ENCODE peak calls at places on chromosomes 13 and 19, in four cellular contexts. One of them, this sample, is unnamed.

GRCh38 chr19:28631931-28632330 is 581.0 kb downstream of the UQCRFS1 start:
- DNase-seq in Peyer's patch: no peak
- DNase-seq in upper lobe of left lung: no peak
- DNase-seq in PC-3: no peak
- DNase-seq in this sample: no peak

GRCh38 chr19:52138614-52139290 is 986 bp downstream of the ZNF616 start:
- DNase-seq in Peyer's patch: peak; percentile 50
- DNase-seq in PC-3: peak; percentile 29
- DNase-seq in upper lobe of left lung: peak; percentile 28
- DNase-seq in this sample: peak; percentile 15

GRCh38 chr19:8209111-8209964 is at the start of gene CERS4:
- DNase-seq in PC-3: peak; percentile 52
- DNase-seq in upper lobe of left lung: peak; percentile 74
- DNase-seq in Peyer's patch: peak; percentile 75
- DNase-seq in this sample: peak; percentile 38

GRCh38 chr13:39506559-39507390 is 96.2 kb downstream of the LHFPL6 start:
- DNase-seq in upper lobe of left lung: no peak
- DNase-seq in Peyer's patch: no peak
- DNase-seq in PC-3: peak; percentile 29
- DNase-seq in this sample: peak; percentile 55

GRCh38 chr19:15479391-15480345 is at the start of gene PGLYRP2:
- DNase-seq in upper lobe of left lung: peak; percentile 78
- DNase-seq in Peyer's patch: no peak
- DNase-seq in PC-3: peak; percentile 48
- DNase-seq in this sample: no peak

GRCh38 chr13:30725331-30726085 is 9.8 kb upstream of the ALOX5AP start:
- DNase-seq in upper lobe of left lung: no peak
- DNase-seq in Peyer's patch: no peak
- DNase-seq in PC-3: no peak
- DNase-seq in this sample: no peak

GRCh38 chr13:107223867-107224266 is 655.9 kb upstream of the ARGLU1 start:
- DNase-seq in upper lobe of left lung: no peak
- DNase-seq in PC-3: no peak
- DNase-seq in Peyer's patch: no peak
- DNase-seq in this sample: no peak

GRCh38 chr19:709965-710714 is 1.4 kb downstream of the PALM start:
- DNase-seq in Peyer's patch: no peak
- DNase-seq in PC-3: no peak
- DNase-seq in upper lobe of left lung: no peak
- DNase-seq in this sample: no peak

GRCh38 chr19:56120371-56121179 is 520 bp downstream of the ZNF787 start:
- DNase-seq in Peyer's patch: peak; percentile 93
- DNase-seq in PC-3: peak; percentile 72
- DNase-seq in upper lobe of left lung: peak; percentile 79
- DNase-seq in this sample: peak; percentile 78

GRCh38 chr19:16067205-16067938 is 8.9 kb upstream of the TPM4 start:
- DNase-seq in upper lobe of left lung: peak; percentile 82
- DNase-seq in Peyer's patch: peak; percentile 70
- DNase-seq in PC-3: peak; percentile 81
- DNase-seq in this sample: peak; percentile 85

GRCh38 chr19:46886546-46887239 is 25.9 kb downstream of the ARHGAP35 start:
- DNase-seq in PC-3: peak; percentile 40
- DNase-seq in upper lobe of left lung: no peak
- DNase-seq in Peyer's patch: no peak
- DNase-seq in this sample: no peak

GRCh38 chr13:80312012-80312704 is 28.8 kb downstream of the SPRY2 start:
- DNase-seq in upper lobe of left lung: no peak
- DNase-seq in Peyer's patch: no peak
- DNase-seq in PC-3: no peak
- DNase-seq in this sample: no peak

GRCh38 chr19:55116232-55117062 is 990 bp downstream of the PPP1R12C start:
- DNase-seq in PC-3: peak; percentile 56
- DNase-seq in upper lobe of left lung: peak; percentile 78
- DNase-seq in Peyer's patch: peak; percentile 64
- DNase-seq in this sample: peak; percentile 74

GRCh38 chr13:101492251-101492910 is 39.9 kb downstream of the ITGBL1 start:
- DNase-seq in PC-3: no peak
- DNase-seq in upper lobe of left lung: no peak
- DNase-seq in Peyer's patch: no peak
- DNase-seq in this sample: peak; percentile 24

GRCh38 chr19:5932146-5932545 is 18.1 kb downstream of the CAPS start:
- DNase-seq in upper lobe of left lung: no peak
- DNase-seq in PC-3: no peak
- DNase-seq in Peyer's patch: no peak
- DNase-seq in this sample: no peak

GRCh38 chr13:37058801-37059135 is 720 bp downstream of the SUPT20H start:
- DNase-seq in PC-3: no peak
- DNase-seq in Peyer's patch: no peak
- DNase-seq in upper lobe of left lung: no peak
- DNase-seq in this sample: peak; percentile 43

GRCh38 chr19:12913011-12913561 is 6.0 kb downstream of the SYCE2 start:
- DNase-seq in upper lobe of left lung: peak; percentile 71
- DNase-seq in PC-3: peak; percentile 44
- DNase-seq in Peyer's patch: no peak
- DNase-seq in this sample: peak; percentile 75

GRCh38 chr19:9945319-9945966 is 9.1 kb upstream of the OLFM2 start:
- DNase-seq in Peyer's patch: peak; percentile 55
- DNase-seq in PC-3: peak; percentile 87
- DNase-seq in upper lobe of left lung: peak; percentile 27
- DNase-seq in this sample: peak; percentile 92

GRCh38 chr13:84025828-84026227 is 143.6 kb upstream of the SLITRK1 start:
- DNase-seq in upper lobe of left lung: no peak
- DNase-seq in PC-3: no peak
- DNase-seq in Peyer's patch: no peak
- DNase-seq in this sample: no peak

GRCh38 chr13:80084086-80084676 is 256.7 kb downstream of the SPRY2 start:
- DNase-seq in upper lobe of left lung: no peak
- DNase-seq in Peyer's patch: no peak
- DNase-seq in PC-3: peak; percentile 64
- DNase-seq in this sample: peak; percentile 95

GRCh38 chr19:46732966-46733692 is 12.7 kb upstream of the FKRP start:
- DNase-seq in Peyer's patch: peak; percentile 37
- DNase-seq in PC-3: peak; percentile 67
- DNase-seq in upper lobe of left lung: peak; percentile 80
- DNase-seq in this sample: peak; percentile 86

GRCh38 chr13:68988176-68988575 is 1119.5 kb upstream of the ATXN8OS start:
- DNase-seq in Peyer's patch: no peak
- DNase-seq in upper lobe of left lung: no peak
- DNase-seq in PC-3: no peak
- DNase-seq in this sample: no peak

GRCh38 chr13:112333756-112334543 is 42.2 kb upstream of the SPACA7 start:
- DNase-seq in Peyer's patch: no peak
- DNase-seq in upper lobe of left lung: no peak
- DNase-seq in PC-3: peak; percentile 45
- DNase-seq in this sample: no peak

GRCh38 chr13:41098761-41099160 is 33.8 kb downstream of the KBTBD6 start:
- DNase-seq in upper lobe of left lung: no peak
- DNase-seq in PC-3: no peak
- DNase-seq in Peyer's patch: no peak
- DNase-seq in this sample: no peak

GRCh38 chr13:46172531-46172991 is 9.4 kb downstream of the LCP1 start:
- DNase-seq in upper lobe of left lung: peak; percentile 41
- DNase-seq in Peyer's patch: no peak
- DNase-seq in PC-3: no peak
- DNase-seq in this sample: no peak

GRCh38 chr13:23724196-23724970 is 154.2 kb downstream of the TNFRSF19 start:
- DNase-seq in PC-3: peak; percentile 49
- DNase-seq in Peyer's patch: no peak
- DNase-seq in upper lobe of left lung: no peak
- DNase-seq in this sample: no peak

GRCh38 chr19:46451352-46451751 is 20.0 kb downstream of the PNMA8A start:
- DNase-seq in Peyer's patch: no peak
- DNase-seq in PC-3: no peak
- DNase-seq in upper lobe of left lung: no peak
- DNase-seq in this sample: no peak

GRCh38 chr19:29378126-29378525 is 147.7 kb upstream of the VSTM2B start:
- DNase-seq in PC-3: no peak
- DNase-seq in Peyer's patch: peak; percentile 8
- DNase-seq in upper lobe of left lung: peak; percentile 2
- DNase-seq in this sample: no peak

GRCh38 chr19:10269333-10270179 is 1.4 kb upstream of the ICAM1 start:
- DNase-seq in upper lobe of left lung: peak; percentile 93
- DNase-seq in Peyer's patch: peak; percentile 88
- DNase-seq in PC-3: peak; percentile 88
- DNase-seq in this sample: peak; percentile 89

GRCh38 chr13:113075711-113076110 is 29.9 kb upstream of the F7 start:
- DNase-seq in PC-3: no peak
- DNase-seq in Peyer's patch: no peak
- DNase-seq in upper lobe of left lung: no peak
- DNase-seq in this sample: no peak

GRCh38 chr19:46080561-46080960 is 39.8 kb upstream of the IGFL4 start:
- DNase-seq in Peyer's patch: no peak
- DNase-seq in upper lobe of left lung: no peak
- DNase-seq in PC-3: peak; percentile 50
- DNase-seq in this sample: peak; percentile 99

GRCh38 chr13:111508164-111508870 is 187.9 kb downstream of the TEX29 start:
- DNase-seq in Peyer's patch: no peak
- DNase-seq in upper lobe of left lung: no peak
- DNase-seq in PC-3: no peak
- DNase-seq in this sample: no peak

GRCh38 chr19:1455336-1456120 is 5.6 kb downstream of the APC2 start:
- DNase-seq in Peyer's patch: peak; percentile 92
- DNase-seq in PC-3: peak; percentile 85
- DNase-seq in upper lobe of left lung: peak; percentile 37
- DNase-seq in this sample: peak; percentile 47

GRCh38 chr19:10339380-10339960 is at the start of gene ICAM3:
- DNase-seq in Peyer's patch: no peak
- DNase-seq in PC-3: no peak
- DNase-seq in upper lobe of left lung: peak; percentile 77
- DNase-seq in this sample: no peak

GRCh38 chr19:37817180-37817911 is 38.0 kb upstream of the ZNF573 start:
- DNase-seq in PC-3: no peak
- DNase-seq in upper lobe of left lung: peak; percentile 59
- DNase-seq in Peyer's patch: peak; percentile 59
- DNase-seq in this sample: peak; percentile 61

GRCh38 chr13:62879071-62879470 is 1463.4 kb upstream of the PCDH20 start:
- DNase-seq in Peyer's patch: no peak
- DNase-seq in PC-3: peak; percentile 11
- DNase-seq in upper lobe of left lung: no peak
- DNase-seq in this sample: peak; percentile 86

GRCh38 chr19:43526884-43527859 is at the start of gene ETHE1:
- DNase-seq in upper lobe of left lung: peak; percentile 91
- DNase-seq in PC-3: peak; percentile 54
- DNase-seq in Peyer's patch: peak; percentile 93
- DNase-seq in this sample: peak; percentile 32
- TF ChIP-seq CTCF in upper lobe of left lung: no peak
- TF ChIP-seq CTCF in PC-3: no peak
- TF ChIP-seq CTCF in Peyer's patch: peak; percentile 1
- TF ChIP-seq CTCF in this sample: no peak

GRCh38 chr19:18672044-18672451 is 11.4 kb upstream of the CRTC1 start:
- DNase-seq in PC-3: no peak
- DNase-seq in upper lobe of left lung: no peak
- DNase-seq in Peyer's patch: no peak
- DNase-seq in this sample: no peak
- H3K4me3 ChIP-seq in PC-3: no peak overlapping the region
- H3K4me3 ChIP-seq in upper lobe of left lung: no peak overlapping the region
- H3K4me3 ChIP-seq in Peyer's patch: no peak overlapping the region
- H3K4me3 ChIP-seq in this sample: no peak overlapping the region

GRCh38 chr19:3782330-3782729 is 3.9 kb downstream of the MATK start:
- DNase-seq in PC-3: no peak
- DNase-seq in upper lobe of left lung: no peak
- DNase-seq in Peyer's patch: no peak
- DNase-seq in this sample: no peak

GRCh38 chr19:3784607-3785463 is 1.3 kb downstream of the MATK start:
- DNase-seq in upper lobe of left lung: no peak
- DNase-seq in Peyer's patch: no peak
- DNase-seq in PC-3: peak; percentile 29
- DNase-seq in this sample: no peak

GRCh38 chr19:3785464-3785937 is 680 bp downstream of the MATK start:
- DNase-seq in upper lobe of left lung: no peak
- DNase-seq in PC-3: no peak
- DNase-seq in Peyer's patch: no peak
- DNase-seq in this sample: no peak

GRCh38 chr19:3782903-3783302 is 3.3 kb downstream of the MATK start:
- DNase-seq in PC-3: no peak
- DNase-seq in upper lobe of left lung: no peak
- DNase-seq in Peyer's patch: no peak
- DNase-seq in this sample: no peak

GRCh38 chr19:3783660-3784584 is 2.3 kb downstream of the MATK start:
- DNase-seq in PC-3: peak; percentile 8
- DNase-seq in Peyer's patch: no peak
- DNase-seq in upper lobe of left lung: no peak
- DNase-seq in this sample: no peak
- TF ChIP-seq CTCF in PC-3: peak; percentile 47
- TF ChIP-seq CTCF in Peyer's patch: peak; percentile 26
- TF ChIP-seq CTCF in upper lobe of left lung: peak; percentile 25
- TF ChIP-seq CTCF in this sample: peak; percentile 28

DNA sequence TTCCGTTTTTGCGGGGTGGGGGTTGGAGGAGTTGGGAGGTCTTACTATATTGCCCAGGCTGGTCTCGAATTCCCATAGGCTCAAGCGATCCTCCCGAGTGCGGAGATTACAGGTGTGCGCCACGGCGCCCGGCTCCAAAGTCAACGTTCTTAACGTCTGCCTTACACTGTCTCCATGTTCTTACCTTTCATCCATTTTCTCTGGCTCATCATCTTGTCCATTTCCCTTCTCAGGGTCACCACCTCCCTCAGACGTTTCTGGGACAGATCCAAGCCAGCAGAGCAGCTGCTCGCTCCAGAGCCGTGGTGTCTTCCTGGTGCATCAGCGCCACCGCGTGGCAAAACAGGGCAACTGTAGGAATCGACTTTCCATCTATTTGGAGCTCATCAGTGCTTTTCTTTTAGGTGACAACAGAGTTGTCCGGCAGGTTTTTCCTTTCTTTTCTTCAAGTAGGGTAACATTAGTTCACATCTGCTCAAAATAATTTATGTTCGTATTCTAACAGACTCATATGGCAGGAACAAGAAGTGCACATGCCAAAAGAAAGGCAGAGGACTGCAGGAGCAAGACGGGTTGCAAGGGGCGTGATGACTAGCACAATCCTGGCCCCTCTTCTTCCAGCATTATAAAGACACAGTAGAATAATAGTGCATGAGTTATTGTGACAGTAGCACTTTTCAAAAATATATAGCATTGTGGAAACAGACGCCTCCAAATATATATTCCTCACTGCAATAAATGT is 103.1 kb upstream of the ABCC4 start:
- DNase-seq in Peyer's patch: peak; percentile 85
- DNase-seq in upper lobe of left lung: peak; percentile 85
- DNase-seq in PC-3: peak; percentile 85
- DNase-seq in this sample: peak; percentile 87
- H3K4me3 ChIP-seq in Peyer's patch: peak overlapping the region; percentile 16
- H3K4me3 ChIP-seq in upper lobe of left lung: peak overlapping the region; percentile 48
- H3K4me3 ChIP-seq in PC-3: peak overlapping the region; percentile 63
- H3K4me3 ChIP-seq in this sample: peak overlapping the region; percentile 49

DNA sequence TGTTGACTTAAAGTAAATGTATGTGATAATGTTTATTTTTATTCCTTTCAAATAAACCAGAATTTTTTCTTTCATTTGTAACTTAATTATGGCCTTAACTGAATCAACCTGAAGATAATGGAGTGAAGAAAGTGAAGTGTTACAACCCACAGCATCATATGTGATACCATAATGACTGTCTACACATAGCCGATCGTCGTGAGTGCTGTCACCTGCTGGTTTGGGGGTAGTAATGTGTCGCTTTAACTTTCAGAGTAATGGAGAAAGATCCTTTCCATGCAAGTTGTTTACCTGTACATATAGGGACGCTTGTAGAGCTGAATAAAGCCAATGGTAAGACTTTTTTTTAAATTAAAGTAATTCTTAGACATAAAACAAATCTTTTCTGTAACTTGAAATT is 9.9 kb downstream of the CDC16 start:
- DNase-seq in Peyer's patch: no peak
- DNase-seq in PC-3: no peak
- DNase-seq in upper lobe of left lung: no peak
- DNase-seq in this sample: no peak
- TF ChIP-seq CTCF in Peyer's patch: no peak
- TF ChIP-seq CTCF in PC-3: no peak
- TF ChIP-seq CTCF in upper lobe of left lung: no peak
- TF ChIP-seq CTCF in this sample: no peak